ENCODE peak calls at places on chromosomes 7 and 10, in eight cellular contexts. One of them, this sample, is unnamed. For H3K27me3, the result is how much of the 10 kb centered on the place peaks cover.

GRCh38 chr7:16810573-16810972 is 5.8 kb upstream of the AGR2 start:
- DNase-seq in cardiac muscle cell: no peak
- DNase-seq in ovary: no peak
- DNase-seq in IMR-90: no peak
- DNase-seq in H7: no peak
- DNase-seq in colonic mucosa: no peak
- DNase-seq in heart left ventricle: no peak
- DNase-seq in CD8-positive, alpha-beta T cell: no peak
- DNase-seq in this sample: no peak

GRCh38 chr10:4662576-4663161 is 163.3 kb upstream of the AKR1E2 start:
- DNase-seq in H7: no peak
- DNase-seq in heart left ventricle: peak
- DNase-seq in CD8-positive, alpha-beta T cell: no peak
- DNase-seq in IMR-90: no peak
- DNase-seq in cardiac muscle cell: no peak
- DNase-seq in ovary: no peak
- DNase-seq in colonic mucosa: no peak
- DNase-seq in this sample: no peak

GRCh38 chr7:155702616-155703015 is 58.2 kb downstream of the RBM33 start:
- DNase-seq in ovary: no peak
- DNase-seq in heart left ventricle: no peak
- DNase-seq in cardiac muscle cell: no peak
- DNase-seq in H7: no peak
- DNase-seq in CD8-positive, alpha-beta T cell: no peak
- DNase-seq in IMR-90: peak
- DNase-seq in colonic mucosa: no peak
- DNase-seq in this sample: no peak

GRCh38 chr7:116441534-116441933 is 58.0 kb upstream of the CAV2 start:
- DNase-seq in CD8-positive, alpha-beta T cell: no peak
- DNase-seq in heart left ventricle: no peak
- DNase-seq in H7: no peak
- DNase-seq in IMR-90: peak
- DNase-seq in cardiac muscle cell: peak
- DNase-seq in colonic mucosa: no peak
- DNase-seq in ovary: no peak
- DNase-seq in this sample: no peak

GRCh38 chr10:92354587-92354986 is 63.6 kb downstream of the MARCHF5 start:
- DNase-seq in H7: peak
- DNase-seq in IMR-90: no peak
- DNase-seq in colonic mucosa: no peak
- DNase-seq in ovary: no peak
- DNase-seq in CD8-positive, alpha-beta T cell: no peak
- DNase-seq in heart left ventricle: no peak
- DNase-seq in cardiac muscle cell: no peak
- DNase-seq in this sample: no peak

GRCh38 chr7:123747089-123747488 is 1.7 kb downstream of the WASL start:
- DNase-seq in heart left ventricle: no peak
- DNase-seq in IMR-90: no peak
- DNase-seq in ovary: no peak
- DNase-seq in cardiac muscle cell: no peak
- DNase-seq in colonic mucosa: no peak
- DNase-seq in CD8-positive, alpha-beta T cell: no peak
- DNase-seq in H7: no peak
- DNase-seq in this sample: no peak

GRCh38 chr7:30648744-30649540 is 33.3 kb downstream of the CRHR2 start:
- DNase-seq in IMR-90: no peak
- DNase-seq in heart left ventricle: no peak
- DNase-seq in CD8-positive, alpha-beta T cell: no peak
- DNase-seq in colonic mucosa: peak
- DNase-seq in H7: peak
- DNase-seq in cardiac muscle cell: no peak
- DNase-seq in ovary: no peak
- DNase-seq in this sample: no peak

GRCh38 chr7:2247141-2247985 is 5.3 kb downstream of the NUDT1 start:
- DNase-seq in CD8-positive, alpha-beta T cell: no peak
- DNase-seq in cardiac muscle cell: peak
- DNase-seq in ovary: no peak
- DNase-seq in colonic mucosa: no peak
- DNase-seq in heart left ventricle: no peak
- DNase-seq in IMR-90: no peak
- DNase-seq in H7: peak
- DNase-seq in this sample: no peak

GRCh38 chr7:77537136-77537594 is at the start of gene PTPN12:
- DNase-seq in colonic mucosa: no peak
- DNase-seq in CD8-positive, alpha-beta T cell: no peak
- DNase-seq in IMR-90: no peak
- DNase-seq in ovary: peak
- DNase-seq in H7: no peak
- DNase-seq in cardiac muscle cell: no peak
- DNase-seq in heart left ventricle: no peak
- DNase-seq in this sample: no peak

GRCh38 chr10:132122097-132122861 is 56.5 kb downstream of the JAKMIP3 start:
- DNase-seq in colonic mucosa: no peak
- DNase-seq in IMR-90: no peak
- DNase-seq in ovary: peak
- DNase-seq in CD8-positive, alpha-beta T cell: no peak
- DNase-seq in H7: no peak
- DNase-seq in heart left ventricle: no peak
- DNase-seq in cardiac muscle cell: no peak
- DNase-seq in this sample: no peak

GRCh38 chr7:69762821-69763352 is 164.6 kb downstream of the AUTS2 start:
- DNase-seq in heart left ventricle: no peak
- DNase-seq in IMR-90: no peak
- DNase-seq in CD8-positive, alpha-beta T cell: no peak
- DNase-seq in H7: no peak
- DNase-seq in cardiac muscle cell: no peak
- DNase-seq in colonic mucosa: no peak
- DNase-seq in ovary: no peak
- DNase-seq in this sample: no peak

GRCh38 chr10:10589540-10589939 is 428.1 kb upstream of the CELF2 start:
- DNase-seq in IMR-90: peak
- DNase-seq in heart left ventricle: peak
- DNase-seq in CD8-positive, alpha-beta T cell: no peak
- DNase-seq in cardiac muscle cell: peak
- DNase-seq in colonic mucosa: no peak
- DNase-seq in H7: no peak
- DNase-seq in ovary: no peak
- DNase-seq in this sample: no peak

GRCh38 chr7:32222251-32222900 is 152.2 kb upstream of the PDE1C start:
- DNase-seq in H7: no peak
- DNase-seq in colonic mucosa: no peak
- DNase-seq in IMR-90: no peak
- DNase-seq in CD8-positive, alpha-beta T cell: no peak
- DNase-seq in ovary: no peak
- DNase-seq in cardiac muscle cell: no peak
- DNase-seq in heart left ventricle: no peak
- DNase-seq in this sample: no peak

GRCh38 chr7:74542558-74543117 is 88.9 kb downstream of the GTF2IRD1 start:
- DNase-seq in CD8-positive, alpha-beta T cell: no peak
- DNase-seq in IMR-90: no peak
- DNase-seq in heart left ventricle: peak
- DNase-seq in cardiac muscle cell: peak
- DNase-seq in ovary: peak
- DNase-seq in H7: no peak
- DNase-seq in colonic mucosa: peak
- DNase-seq in this sample: no peak

GRCh38 chr10:90587081-90587491 is 270.8 kb downstream of the HTR7 start:
- DNase-seq in colonic mucosa: no peak
- DNase-seq in heart left ventricle: no peak
- DNase-seq in H7: no peak
- DNase-seq in cardiac muscle cell: peak
- DNase-seq in CD8-positive, alpha-beta T cell: no peak
- DNase-seq in ovary: no peak
- DNase-seq in IMR-90: peak
- DNase-seq in this sample: no peak

GRCh38 chr7:103446046-103446520 is at the start of gene SLC26A5:
- DNase-seq in colonic mucosa: peak
- DNase-seq in cardiac muscle cell: no peak
- DNase-seq in IMR-90: no peak
- DNase-seq in CD8-positive, alpha-beta T cell: no peak
- DNase-seq in heart left ventricle: no peak
- DNase-seq in ovary: no peak
- DNase-seq in H7: peak
- DNase-seq in this sample: no peak

GRCh38 chr7:150912427-150912826 is 60.1 kb downstream of the AOC1 start:
- DNase-seq in H7: no peak
- DNase-seq in ovary: no peak
- DNase-seq in CD8-positive, alpha-beta T cell: no peak
- DNase-seq in colonic mucosa: no peak
- DNase-seq in IMR-90: no peak
- DNase-seq in heart left ventricle: no peak
- DNase-seq in cardiac muscle cell: no peak
- DNase-seq in this sample: no peak

GRCh38 chr7:27151945-27152815 is at the start of gene HOXA3:
- DNase-seq in ovary: no peak
- DNase-seq in IMR-90: peak
- DNase-seq in heart left ventricle: peak
- DNase-seq in colonic mucosa: peak
- DNase-seq in CD8-positive, alpha-beta T cell: peak
- DNase-seq in cardiac muscle cell: no peak
- DNase-seq in H7: peak
- DNase-seq in this sample: no peak

GRCh38 chr7:4200546-4201094 is 481.5 kb upstream of the FOXK1 start:
- DNase-seq in ovary: no peak
- DNase-seq in H7: no peak
- DNase-seq in colonic mucosa: no peak
- DNase-seq in IMR-90: no peak
- DNase-seq in CD8-positive, alpha-beta T cell: no peak
- DNase-seq in heart left ventricle: no peak
- DNase-seq in cardiac muscle cell: no peak
- DNase-seq in this sample: no peak

GRCh38 chr10:132558516-132559413 is 21.2 kb downstream of the INPP5A start:
- DNase-seq in CD8-positive, alpha-beta T cell: no peak
- DNase-seq in H7: peak
- DNase-seq in ovary: no peak
- DNase-seq in colonic mucosa: no peak
- DNase-seq in IMR-90: no peak
- DNase-seq in cardiac muscle cell: no peak
- DNase-seq in heart left ventricle: no peak
- DNase-seq in this sample: no peak

GRCh38 chr7:41107938-41108448 is 594.9 kb downstream of the INHBA start:
- DNase-seq in ovary: no peak
- DNase-seq in heart left ventricle: no peak
- DNase-seq in IMR-90: peak
- DNase-seq in H7: no peak
- DNase-seq in colonic mucosa: no peak
- DNase-seq in CD8-positive, alpha-beta T cell: no peak
- DNase-seq in cardiac muscle cell: no peak
- DNase-seq in this sample: no peak

GRCh38 chr7:44177570-44178131 is 11.6 kb downstream of the GCK start:
- DNase-seq in ovary: no peak
- DNase-seq in IMR-90: peak
- DNase-seq in H7: peak
- DNase-seq in CD8-positive, alpha-beta T cell: no peak
- DNase-seq in colonic mucosa: no peak
- DNase-seq in heart left ventricle: no peak
- DNase-seq in cardiac muscle cell: peak
- DNase-seq in this sample: no peak

DNA sequence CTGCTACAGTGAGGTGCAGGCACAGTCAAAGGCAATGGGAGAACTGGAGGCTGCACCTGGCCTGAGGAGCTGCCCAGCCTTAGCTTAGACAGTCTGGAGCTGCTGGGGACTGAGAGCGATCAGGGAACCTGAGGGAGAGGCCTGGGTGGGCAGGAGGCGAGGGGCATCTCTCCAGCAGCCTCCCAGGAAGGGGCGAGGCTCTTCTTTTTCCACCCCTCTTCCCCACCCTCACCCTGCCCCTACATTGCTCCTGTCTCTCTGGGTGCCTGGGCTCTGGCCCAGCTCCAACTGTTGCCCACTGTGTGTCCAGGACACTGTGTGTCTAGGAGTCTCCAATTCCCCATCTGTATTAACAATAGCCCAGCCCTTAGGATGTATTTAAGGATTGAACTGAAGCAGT is 36.9 kb downstream of the TBATA start:
- DNase-seq in ovary: no peak
- DNase-seq in CD8-positive, alpha-beta T cell: no peak
- DNase-seq in cardiac muscle cell: no peak
- DNase-seq in colonic mucosa: no peak
- DNase-seq in IMR-90: no peak
- DNase-seq in H7: no peak
- DNase-seq in heart left ventricle: no peak
- DNase-seq in this sample: no peak
- H3K27me3 ChIP-seq in ovary: under half
- H3K27me3 ChIP-seq in CD8-positive, alpha-beta T cell: under half
- H3K27me3 ChIP-seq in cardiac muscle cell: under half
- H3K27me3 ChIP-seq in colonic mucosa: under half
- H3K27me3 ChIP-seq in IMR-90: under half
- H3K27me3 ChIP-seq in H7: under half
- H3K27me3 ChIP-seq in heart left ventricle: under half
- H3K27me3 ChIP-seq in this sample: under half

GRCh38 chr10:123621492-123621891 is 44.7 kb upstream of the GPR26 start:
- DNase-seq in cardiac muscle cell: no peak
- DNase-seq in H7: no peak
- DNase-seq in colonic mucosa: no peak
- DNase-seq in CD8-positive, alpha-beta T cell: no peak
- DNase-seq in heart left ventricle: no peak
- DNase-seq in IMR-90: no peak
- DNase-seq in ovary: no peak
- DNase-seq in this sample: no peak
- H3K27me3 ChIP-seq in cardiac muscle cell: under half
- H3K27me3 ChIP-seq in H7: under half
- H3K27me3 ChIP-seq in colonic mucosa: under half
- H3K27me3 ChIP-seq in CD8-positive, alpha-beta T cell: under half
- H3K27me3 ChIP-seq in heart left ventricle: under half
- H3K27me3 ChIP-seq in IMR-90: under half
- H3K27me3 ChIP-seq in ovary: under half
- H3K27me3 ChIP-seq in this sample: under half

DNA sequence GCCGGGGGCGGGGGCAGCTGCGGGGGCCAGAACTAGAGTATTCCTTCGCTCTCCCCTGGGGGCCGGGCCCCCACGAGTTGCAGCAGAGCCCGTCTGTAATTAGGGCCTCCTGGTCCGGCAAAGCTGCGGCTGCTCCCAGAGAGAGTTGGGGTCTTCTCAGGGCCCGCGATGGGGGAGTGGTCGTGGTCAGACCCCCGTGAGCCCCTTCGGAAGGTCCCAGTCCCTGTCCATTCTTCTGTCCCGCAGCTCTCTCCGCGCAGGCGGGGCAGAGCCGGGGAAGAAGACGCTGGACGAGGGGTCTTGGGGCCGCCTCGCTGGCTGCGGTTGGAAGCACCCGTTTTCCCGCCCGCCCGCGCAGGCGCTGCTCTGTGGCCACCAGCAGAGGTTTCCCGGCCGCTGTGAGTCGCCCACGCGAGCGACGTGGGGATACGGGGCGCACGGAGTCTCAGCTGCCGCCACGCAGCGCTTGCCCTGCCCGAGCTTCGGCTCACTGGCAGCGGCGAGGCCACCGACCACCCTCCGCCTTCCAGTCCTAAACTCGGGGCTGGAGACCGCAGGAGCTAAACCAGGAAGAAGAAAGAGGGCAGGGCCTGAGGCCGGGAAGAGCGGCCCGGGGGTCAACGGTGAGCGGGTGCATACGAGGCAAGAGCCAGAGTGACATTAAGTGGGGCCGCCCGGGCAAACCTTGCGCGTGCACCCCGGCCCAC is 7.3 kb upstream of the EMX2 start:
- DNase-seq in H7: peak
- DNase-seq in heart left ventricle: no peak
- DNase-seq in ovary: peak
- DNase-seq in colonic mucosa: no peak
- DNase-seq in IMR-90: no peak
- DNase-seq in CD8-positive, alpha-beta T cell: no peak
- DNase-seq in cardiac muscle cell: no peak
- DNase-seq in this sample: no peak
- H3K27me3 ChIP-seq in H7: half or more
- H3K27me3 ChIP-seq in heart left ventricle: half or more
- H3K27me3 ChIP-seq in ovary: under half
- H3K27me3 ChIP-seq in colonic mucosa: half or more
- H3K27me3 ChIP-seq in IMR-90: half or more
- H3K27me3 ChIP-seq in CD8-positive, alpha-beta T cell: under half
- H3K27me3 ChIP-seq in cardiac muscle cell: half or more
- H3K27me3 ChIP-seq in this sample: under half

GRCh38 chr7:25781704-25782103 is 370.3 kb upstream of the NFE2L3 start:
- DNase-seq in heart left ventricle: no peak
- DNase-seq in ovary: no peak
- DNase-seq in H7: no peak
- DNase-seq in CD8-positive, alpha-beta T cell: no peak
- DNase-seq in colonic mucosa: no peak
- DNase-seq in IMR-90: no peak
- DNase-seq in cardiac muscle cell: no peak
- DNase-seq in this sample: no peak
- H3K27me3 ChIP-seq in heart left ventricle: under half
- H3K27me3 ChIP-seq in ovary: under half
- H3K27me3 ChIP-seq in H7: under half
- H3K27me3 ChIP-seq in CD8-positive, alpha-beta T cell: under half
- H3K27me3 ChIP-seq in colonic mucosa: under half
- H3K27me3 ChIP-seq in IMR-90: under half
- H3K27me3 ChIP-seq in cardiac muscle cell: under half
- H3K27me3 ChIP-seq in this sample: under half

This sample was measured in CD4-positive, alpha-beta memory T cell.